ENCODE peak calls at places on chromosome 4, in ten cellular contexts. U is tibial nerve, Q is heart right ventricle, K is A549, R is cardiac muscle cell, V is breast epithelium, L is right atrium auricular region, O is pancreas, Y is upper lobe of right lung, D is vagina. S is an unnamed sample.

GRCh38 chr4:25590171-25590570 is 65.5 kb upstream of the SLC34A2 start:
- DNase-seq in U (no peak), Q (no peak), K (no peak), R (no peak), V (no peak), L (no peak), O (no peak), Y (no peak), D (no peak), S (no peak)

GRCh38 chr4:142365386-142365785 is 480.7 kb downstream of the INPP4B start:
- DNase-seq in U (no peak), Q (no peak), K (no peak), R (no peak), V (no peak), L (no peak), O (no peak), Y (no peak), D (no peak), S (no peak)

GRCh38 chr4:94698187-94698586 is 59.6 kb upstream of the BMPR1B start:
- DNase-seq in U (no peak), Q (no peak), K (peak; percentile 32), R (no peak), V (no peak), L (no peak), O (no peak), Y (no peak), D (no peak), S (no peak)

GRCh38 chr4:19614171-19614570 is 637.5 kb upstream of the SLIT2 start:
- DNase-seq in U (no peak), Q (no peak), K (no peak), R (no peak), V (no peak), L (no peak), O (no peak), Y (no peak), D (no peak), S (no peak)

GRCh38 chr4:153971878-153972277 is 183.0 kb upstream of the SFRP2 start:
- DNase-seq in U (no peak), Q (no peak), K (no peak), R (no peak), V (no peak), L (no peak), O (no peak), Y (no peak), D (no peak), S (no peak)

GRCh38 chr4:138981930-138982390 is 33.6 kb upstream of the NOCT start:
- DNase-seq in U (peak; percentile 64), Q (peak; percentile 48), K (peak; percentile 47), R (no peak), V (no peak), L (peak; percentile 69), O (peak; percentile 20), Y (no peak), D (no peak), S (no peak)

GRCh38 chr4:14783011-14783877 is 219.0 kb upstream of the CPEB2 start:
- DNase-seq in U (no peak), Q (no peak), K (no peak), R (peak; percentile 1), V (no peak), L (no peak), O (no peak), Y (no peak), D (no peak), S (no peak)

GRCh38 chr4:6105311-6105911 is 87.2 kb upstream of the C4orf50 start:
- DNase-seq in U (no peak), Q (no peak), K (no peak), R (no peak), V (no peak), L (no peak), O (no peak), Y (no peak), D (no peak), S (no peak)

GRCh38 chr4:83174844-83175414 is 60.4 kb upstream of the PLAC8 start:
- DNase-seq in U (no peak), Q (no peak), K (no peak), R (no peak), V (no peak), L (no peak), O (no peak), Y (no peak), D (no peak), S (no peak)

GRCh38 chr4:48831532-48832015 is 686 bp downstream of the OCIAD1 start:
- DNase-seq in U (no peak), Q (no peak), K (no peak), R (no peak), V (no peak), L (no peak), O (no peak), Y (no peak), D (no peak), S (no peak)

GRCh38 chr4:4408132-4408523 is 21.2 kb downstream of the NSG1 start:
- DNase-seq in U (no peak), Q (no peak), K (no peak), R (no peak), V (no peak), L (no peak), O (no peak), Y (no peak), D (no peak), S (no peak)

GRCh38 chr4:173485164-173485563 is 44.9 kb downstream of the HAND2 start:
- DNase-seq in U (no peak), Q (no peak), K (no peak), R (no peak), V (no peak), L (no peak), O (no peak), Y (no peak), D (no peak), S (no peak)
- H3K4me1 ChIP-seq in U (no peaks in the 10 kb centered on the region), Q (peaks cover 16% of the 10 kb centered on the region), K (no peaks in the 10 kb centered on the region), R (peaks cover 8% of the 10 kb centered on the region), V (no peaks in the 10 kb centered on the region), L (peaks cover 19% of the 10 kb centered on the region), O (no peaks in the 10 kb centered on the region), Y (no peaks in the 10 kb centered on the region), D (peaks cover 6% of the 10 kb centered on the region), S (peaks cover 8% of the 10 kb centered on the region)

GRCh38 chr4:169188204-169188603 is 82.6 kb downstream of the SH3RF1 start:
- DNase-seq in U (no peak), Q (no peak), K (no peak), R (no peak), V (no peak), L (no peak), O (no peak), Y (no peak), D (no peak), S (no peak)

GRCh38 chr4:169184686-169185085 is 86.1 kb downstream of the SH3RF1 start:
- DNase-seq in U (no peak), Q (no peak), K (no peak), R (no peak), V (no peak), L (no peak), O (no peak), Y (no peak), D (no peak), S (no peak)

GRCh38 chr4:169183581-169183980 is 87.2 kb downstream of the SH3RF1 start:
- DNase-seq in U (no peak), Q (no peak), K (no peak), R (no peak), V (no peak), L (no peak), O (no peak), Y (no peak), D (no peak), S (no peak)

GRCh38 chr4:169184236-169184635 is 86.5 kb downstream of the SH3RF1 start:
- DNase-seq in U (no peak), Q (no peak), K (no peak), R (no peak), V (no peak), L (no peak), O (no peak), Y (no peak), D (no peak), S (no peak)

GRCh38 chr4:169185133-169185956 is 85.4 kb downstream of the SH3RF1 start:
- DNase-seq in U (no peak), Q (no peak), K (peak; percentile 32), R (no peak), V (no peak), L (no peak), O (no peak), Y (no peak), D (no peak), S (peak; percentile 22)
- TF ChIP-seq CTCF in U (no peak), Q (no peak), K (peak; percentile 21), R (peak; percentile 17), V (no peak), L (no peak), O (no peak), Y (peak; percentile 10), D (no peak), S (no peak)

GRCh38 chr4:151166662-151167061 is 67.2 kb downstream of the RPS3A start:
- DNase-seq in U (no peak), Q (no peak), K (no peak), R (no peak), V (no peak), L (no peak), O (no peak), Y (no peak), D (no peak), S (no peak)
- H3K27ac ChIP-seq in U (peak overlapping the region; percentile 88), Q (peak overlapping the region; percentile 24), K (no peak overlapping the region), R (no peak overlapping the region), V (no peak overlapping the region), L (no peak overlapping the region), O (no peak overlapping the region), Y (peak overlapping the region; percentile 18), D (no peak overlapping the region), S (peak overlapping the region; percentile 71)

DNA sequence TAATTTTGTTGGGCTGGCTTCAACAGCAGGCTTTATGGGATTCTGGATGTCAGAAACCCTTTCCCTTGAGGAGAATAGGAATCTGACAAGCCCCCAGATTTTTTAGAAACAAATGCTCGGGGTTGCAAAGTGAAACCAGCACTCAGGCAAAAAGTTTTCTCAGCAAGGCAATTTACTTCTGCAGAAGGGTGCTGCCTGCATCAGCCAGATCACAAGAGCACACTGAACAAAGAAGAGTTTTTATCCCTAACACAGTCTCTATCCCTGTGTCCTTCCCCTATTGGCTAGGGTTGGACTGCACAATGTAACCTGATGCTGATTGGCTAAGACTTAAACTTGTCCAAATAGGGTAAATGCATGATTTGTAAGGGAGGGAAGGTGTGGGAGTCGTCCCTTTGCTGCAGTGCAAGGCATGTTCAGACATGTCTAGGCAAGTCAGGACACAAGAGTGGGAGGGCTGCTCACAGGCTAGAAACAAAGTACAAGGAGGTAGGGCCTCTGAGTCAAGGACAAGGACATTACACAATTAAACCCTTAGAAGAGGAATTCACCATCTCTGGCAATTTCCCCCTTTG is 175.8 kb downstream of the CCNG2 start:
- DNase-seq in U (no peak), Q (no peak), K (peak; percentile 16), R (no peak), V (no peak), L (no peak), O (no peak), Y (no peak), D (no peak), S (no peak)
- H3K4me1 ChIP-seq in U (no peaks in the 10 kb centered on the region), Q (no peaks in the 10 kb centered on the region), K (no peaks in the 10 kb centered on the region), R (no peaks in the 10 kb centered on the region), V (no peaks in the 10 kb centered on the region), L (no peaks in the 10 kb centered on the region), O (no peaks in the 10 kb centered on the region), Y (no peaks in the 10 kb centered on the region), D (no peaks in the 10 kb centered on the region), S (no peaks in the 10 kb centered on the region)

DNA sequence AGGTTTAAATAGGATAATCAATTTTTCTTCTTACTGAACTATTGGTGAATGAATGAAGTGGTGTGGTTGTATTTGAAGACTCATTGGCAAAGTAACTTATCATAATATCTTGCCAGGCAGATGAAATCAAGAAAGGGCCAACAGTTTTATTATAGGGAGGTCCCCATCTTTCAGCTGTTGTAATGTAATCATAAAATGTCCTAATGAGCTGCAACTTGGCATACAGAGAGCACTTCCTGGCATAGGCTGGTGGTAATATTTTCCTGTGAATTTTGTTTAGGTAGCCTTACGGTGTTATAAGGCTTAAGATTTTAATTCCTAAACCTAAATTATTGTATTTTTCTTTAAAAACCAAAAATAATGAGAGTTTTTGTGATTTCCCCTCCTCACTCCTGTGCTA is 17.5 kb downstream of the FHIP1A start:
- DNase-seq in U (no peak), Q (no peak), K (no peak), R (no peak), V (no peak), L (no peak), O (no peak), Y (no peak), D (no peak), S (no peak)
- TF ChIP-seq CTCF in U (no peak), Q (no peak), K (no peak), R (no peak), V (no peak), L (no peak), O (no peak), Y (no peak), D (no peak), S (no peak)